ENCODE peak calls at places on chromosomes 16 and 17, in nine cellular contexts. I is progenitor cell of endocrine pancreas; R is aorta; N is WERI-Rb-1; V is stimulated activated naive CD8-positive, alpha-beta T cell treated with anti-CD3 and anti-CD28 coated beads, Interleukin-15, amount 100 ng/mL, for 72 hours; C is NCI-H1048; P is T-helper 1 cell; Q is smooth muscle cell of the brain vasculature; O is naive thymus-derived CD8-positive, alpha-beta T cell. F is an unnamed sample.

GRCh38 chr17:78180083-78180482 is 6.8 kb downstream of the TK1 start:
- DNase-seq in R (no peak), V (no peak), Q (no peak), I (no peak), P (no peak), N (no peak), C (no peak), O (no peak), F (no peak)

GRCh38 chr17:8289103-8289397 is 580 bp downstream of the RANGRF start:
- DNase-seq in N (peak), R (peak), C (no peak), P (peak), I (no peak), Q (no peak), O (no peak), V (no peak), F (no peak)

GRCh38 chr17:81210466-81210865 is 12.3 kb downstream of the CEP131 start:
- DNase-seq in R (no peak), Q (no peak), I (no peak), C (no peak), O (no peak), P (no peak), V (no peak), N (no peak), F (no peak)

GRCh38 chr17:12637015-12637414 is 28.7 kb upstream of the MYOCD start:
- DNase-seq in C (no peak), N (no peak), P (no peak), Q (peak), I (no peak), R (peak), O (no peak), V (no peak), F (no peak)

GRCh38 chr16:67915831-67916723 is 15.6 kb downstream of the CTRL start:
- DNase-seq in Q (no peak), N (no peak), I (no peak), O (no peak), V (no peak), C (no peak), P (no peak), R (no peak), F (no peak)

GRCh38 chr17:41049110-41049509 is 2.0 kb upstream of the KRTAP2-1 start:
- DNase-seq in P (no peak), N (no peak), O (no peak), V (no peak), Q (no peak), R (no peak), I (no peak), C (no peak), F (no peak)

GRCh38 chr16:28925386-28926228 is 569 bp upstream of the RABEP2 start:
- DNase-seq in V (peak), O (peak), R (peak), P (peak), I (no peak), N (peak), Q (peak), C (no peak), F (peak)

GRCh38 chr17:79207957-79208356 is 133.3 kb downstream of the ENGASE start:
- DNase-seq in I (no peak), P (no peak), R (no peak), Q (no peak), N (no peak), O (no peak), C (no peak), V (no peak), F (no peak)

GRCh38 chr16:66376577-66377326 is 10.3 kb downstream of the CDH5 start:
- DNase-seq in O (no peak), N (no peak), P (no peak), R (peak), C (no peak), V (no peak), Q (no peak), I (no peak), F (no peak)

GRCh38 chr16:11639925-11640899 is 28.0 kb upstream of the SNN start:
- DNase-seq in C (no peak), O (no peak), V (no peak), I (no peak), N (peak), R (peak), Q (peak), P (no peak), F (no peak)

GRCh38 chr17:48551601-48552452 is 6.9 kb upstream of the HOXB2 start:
- DNase-seq in V (no peak), R (no peak), C (no peak), N (no peak), O (no peak), Q (no peak), P (no peak), I (no peak), F (no peak)

GRCh38 chr16:67396775-67397450 is 3.6 kb upstream of the TPPP3 start:
- DNase-seq in I (no peak), R (no peak), C (no peak), V (no peak), P (no peak), N (no peak), Q (no peak), O (no peak), F (no peak)

GRCh38 chr16:28014851-28015250 is 48.7 kb downstream of the GSG1L start:
- DNase-seq in O (no peak), R (no peak), C (no peak), I (no peak), P (no peak), V (no peak), N (no peak), Q (no peak), F (no peak)

GRCh38 chr17:48555616-48556533 is 11.0 kb upstream of the HOXB2 start:
- DNase-seq in O (no peak), I (no peak), R (no peak), C (no peak), Q (no peak), P (no peak), N (peak), V (no peak), F (peak)

GRCh38 chr16:28112908-28113307 is 49.4 kb upstream of the GSG1L start:
- DNase-seq in C (no peak), N (no peak), R (no peak), Q (no peak), P (no peak), V (no peak), O (no peak), I (no peak), F (no peak)

GRCh38 chr16:83934684-83934977 is 18.4 kb upstream of the OSGIN1 start:
- DNase-seq in Q (no peak), R (no peak), N (no peak), V (no peak), P (no peak), O (no peak), C (no peak), I (no peak), F (no peak)

GRCh38 chr17:6413073-6413472 is 21.8 kb downstream of the AIPL1 start:
- DNase-seq in R (no peak), N (no peak), P (no peak), Q (no peak), C (no peak), I (no peak), O (no peak), V (no peak), F (peak)

GRCh38 chr17:10614536-10615155 is 42.5 kb downstream of the MYH3 start:
- DNase-seq in P (no peak), I (peak), R (no peak), V (no peak), O (no peak), C (no peak), Q (peak), N (peak), F (peak)

GRCh38 chr17:59093145-59093701 is 13.5 kb downstream of the TRIM37 start:
- DNase-seq in N (no peak), I (no peak), V (no peak), O (no peak), P (no peak), Q (no peak), C (no peak), R (no peak), F (no peak)

GRCh38 chr16:81066700-81067099 is 10.3 kb downstream of the C16orf46 start:
- DNase-seq in O (no peak), N (no peak), I (no peak), C (no peak), R (no peak), Q (no peak), V (no peak), P (no peak), F (no peak)

GRCh38 chr17:63641678-63642077 is 19.5 kb downstream of the MAP3K3 start:
- DNase-seq in Q (no peak), R (peak), O (no peak), V (no peak), N (no peak), P (no peak), C (no peak), I (no peak), F (no peak)

F was measured in K562.